ENCODE peak calls at places on chromosomes 7 and 10, in four cellular contexts. One of them, this sample, is unnamed.
A peak's percentile ranks its signal among the peaks of the same experiment; 100 is the strongest.

GRCh38 chr10:62374862-62375710 is 917 bp downstream of the ZNF365 start:
- DNase-seq in lung: no peak
- DNase-seq in prostate gland: no peak
- DNase-seq in fibroblast of lung: peak; percentile 43
- DNase-seq in this sample: no peak

GRCh38 chr10:24727811-24728210 is 4.1 kb upstream of the ARHGAP21 start:
- DNase-seq in lung: no peak
- DNase-seq in prostate gland: no peak
- DNase-seq in fibroblast of lung: no peak
- DNase-seq in this sample: no peak

GRCh38 chr7:92873776-92874175 is 37.4 kb upstream of the CDK6 start:
- DNase-seq in lung: no peak
- DNase-seq in prostate gland: no peak
- DNase-seq in fibroblast of lung: peak; percentile 95
- DNase-seq in this sample: no peak

GRCh38 chr10:109987413-109987812 is 20.4 kb upstream of the ADD3 start:
- DNase-seq in lung: no peak
- DNase-seq in prostate gland: no peak
- DNase-seq in fibroblast of lung: peak; percentile 94
- DNase-seq in this sample: no peak

GRCh38 chr7:56063882-56064625 is at the start of gene SUMF2:
- DNase-seq in lung: peak; percentile 89
- DNase-seq in prostate gland: peak; percentile 89
- DNase-seq in fibroblast of lung: peak; percentile 81
- DNase-seq in this sample: peak; percentile 93

GRCh38 chr7:86991093-86991769 is 68.2 kb downstream of the ELAPOR2 start:
- DNase-seq in lung: no peak
- DNase-seq in prostate gland: no peak
- DNase-seq in fibroblast of lung: no peak
- DNase-seq in this sample: no peak

GRCh38 chr10:33126118-33126517 is 168.1 kb upstream of the ITGB1 start:
- DNase-seq in lung: no peak
- DNase-seq in prostate gland: peak; percentile 13
- DNase-seq in fibroblast of lung: peak; percentile 69
- DNase-seq in this sample: no peak

GRCh38 chr7:81645435-81645834 is 124.4 kb downstream of the HGF start:
- DNase-seq in lung: no peak
- DNase-seq in prostate gland: no peak
- DNase-seq in fibroblast of lung: no peak
- DNase-seq in this sample: no peak

GRCh38 chr7:55623617-55624016 is 51.3 kb upstream of the VOPP1 start:
- DNase-seq in lung: no peak
- DNase-seq in prostate gland: no peak
- DNase-seq in fibroblast of lung: no peak
- DNase-seq in this sample: no peak

GRCh38 chr7:84841809-84842208 is 345.0 kb downstream of the SEMA3D start:
- DNase-seq in lung: no peak
- DNase-seq in prostate gland: no peak
- DNase-seq in fibroblast of lung: peak; percentile 39
- DNase-seq in this sample: no peak

GRCh38 chr7:129872054-129872453 is 80.7 kb downstream of the UBE2H start:
- DNase-seq in lung: no peak
- DNase-seq in prostate gland: no peak
- DNase-seq in fibroblast of lung: no peak
- DNase-seq in this sample: no peak

GRCh38 chr7:801940-802364 is 30.3 kb upstream of the SUN1 start:
- DNase-seq in lung: peak; percentile 90
- DNase-seq in prostate gland: no peak
- DNase-seq in fibroblast of lung: no peak
- DNase-seq in this sample: peak; percentile 55

GRCh38 chr10:121891103-121891502 is 36.7 kb downstream of the ATE1 start:
- DNase-seq in lung: no peak
- DNase-seq in prostate gland: no peak
- DNase-seq in fibroblast of lung: no peak
- DNase-seq in this sample: no peak

GRCh38 chr7:155947051-155947450 is 134.8 kb upstream of the SHH start:
- DNase-seq in lung: no peak
- DNase-seq in prostate gland: no peak
- DNase-seq in fibroblast of lung: peak; percentile 82
- DNase-seq in this sample: no peak

GRCh38 chr10:50152792-50153272 is 85.1 kb downstream of the WASHC2A start:
- DNase-seq in lung: peak; percentile 29
- DNase-seq in prostate gland: peak; percentile 9
- DNase-seq in fibroblast of lung: no peak
- DNase-seq in this sample: peak; percentile 52
- H3K4me3 ChIP-seq in lung: no peak overlapping the region
- H3K4me3 ChIP-seq in prostate gland: no peak overlapping the region
- H3K4me3 ChIP-seq in fibroblast of lung: peak overlapping the region; percentile 10
- H3K4me3 ChIP-seq in this sample: no peak overlapping the region

GRCh38 chr7:108456845-108457540 is 757 bp upstream of the NRCAM start:
- DNase-seq in lung: no peak
- DNase-seq in prostate gland: no peak
- DNase-seq in fibroblast of lung: no peak
- DNase-seq in this sample: no peak
- H3K4me3 ChIP-seq in lung: no peak overlapping the region
- H3K4me3 ChIP-seq in prostate gland: peak overlapping the region; percentile 46
- H3K4me3 ChIP-seq in fibroblast of lung: no peak overlapping the region
- H3K4me3 ChIP-seq in this sample: no peak overlapping the region

GRCh38 chr7:29274156-29275017 is 79.8 kb downstream of the CHN2 start:
- DNase-seq in lung: no peak
- DNase-seq in prostate gland: no peak
- DNase-seq in fibroblast of lung: peak; percentile 59
- DNase-seq in this sample: no peak

GRCh38 chr7:29275018-29275318 is 80.4 kb downstream of the CHN2 start:
- DNase-seq in lung: no peak
- DNase-seq in prostate gland: no peak
- DNase-seq in fibroblast of lung: no peak
- DNase-seq in this sample: no peak

GRCh38 chr7:29270579-29270978 is 76.0 kb downstream of the CHN2 start:
- DNase-seq in lung: no peak
- DNase-seq in prostate gland: no peak
- DNase-seq in fibroblast of lung: peak; percentile 79
- DNase-seq in this sample: no peak

GRCh38 chr7:29269941-29270340 is 75.4 kb downstream of the CHN2 start:
- DNase-seq in lung: no peak
- DNase-seq in prostate gland: no peak
- DNase-seq in fibroblast of lung: no peak
- DNase-seq in this sample: no peak

GRCh38 chr7:29270979-29271658 is 76.5 kb downstream of the CHN2 start:
- DNase-seq in lung: no peak
- DNase-seq in prostate gland: no peak
- DNase-seq in fibroblast of lung: peak; percentile 69
- DNase-seq in this sample: no peak
- H3K4me3 ChIP-seq in lung: no peak overlapping the region
- H3K4me3 ChIP-seq in prostate gland: no peak overlapping the region
- H3K4me3 ChIP-seq in fibroblast of lung: no peak overlapping the region
- H3K4me3 ChIP-seq in this sample: no peak overlapping the region

DNA sequence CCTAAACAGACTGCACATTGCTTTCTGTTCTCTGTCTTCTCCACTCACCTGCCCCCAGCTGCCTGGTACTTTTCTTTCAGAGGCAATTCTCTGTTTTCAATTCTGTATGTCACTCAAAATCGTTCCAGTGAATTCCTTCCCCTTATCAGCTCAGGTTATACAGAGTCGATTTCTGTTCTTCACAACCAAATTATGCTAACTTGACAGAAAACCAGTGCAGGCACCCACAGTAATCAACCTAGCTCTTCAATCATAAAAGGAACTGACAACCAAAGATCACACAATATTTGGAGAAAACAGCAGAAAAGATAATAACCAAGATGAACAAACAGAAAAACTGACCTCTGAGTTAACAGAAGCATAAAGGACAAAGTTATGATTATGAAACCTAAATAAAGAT is 303.3 kb upstream of the PHYHIPL start:
- DNase-seq in lung: no peak
- DNase-seq in prostate gland: no peak
- DNase-seq in fibroblast of lung: no peak
- DNase-seq in this sample: no peak
- H3K4me3 ChIP-seq in lung: no peak overlapping the region
- H3K4me3 ChIP-seq in prostate gland: no peak overlapping the region
- H3K4me3 ChIP-seq in fibroblast of lung: no peak overlapping the region
- H3K4me3 ChIP-seq in this sample: no peak overlapping the region

GRCh38 chr10:74332398-74332797 is 181.4 kb downstream of the ADK start:
- DNase-seq in lung: no peak
- DNase-seq in prostate gland: no peak
- DNase-seq in fibroblast of lung: peak; percentile 20
- DNase-seq in this sample: no peak

GRCh38 chr10:74334221-74334620 is 183.2 kb downstream of the ADK start:
- DNase-seq in lung: no peak
- DNase-seq in prostate gland: no peak
- DNase-seq in fibroblast of lung: no peak
- DNase-seq in this sample: no peak

GRCh38 chr10:74333174-74333573 is 182.2 kb downstream of the ADK start:
- DNase-seq in lung: no peak
- DNase-seq in prostate gland: no peak
- DNase-seq in fibroblast of lung: peak; percentile 79
- DNase-seq in this sample: no peak

GRCh38 chr10:74337330-74338016 is 186.5 kb downstream of the ADK start:
- DNase-seq in lung: no peak
- DNase-seq in prostate gland: no peak
- DNase-seq in fibroblast of lung: peak; percentile 22
- DNase-seq in this sample: no peak
- H3K4me3 ChIP-seq in lung: no peak overlapping the region
- H3K4me3 ChIP-seq in prostate gland: no peak overlapping the region
- H3K4me3 ChIP-seq in fibroblast of lung: no peak overlapping the region
- H3K4me3 ChIP-seq in this sample: no peak overlapping the region

DNA sequence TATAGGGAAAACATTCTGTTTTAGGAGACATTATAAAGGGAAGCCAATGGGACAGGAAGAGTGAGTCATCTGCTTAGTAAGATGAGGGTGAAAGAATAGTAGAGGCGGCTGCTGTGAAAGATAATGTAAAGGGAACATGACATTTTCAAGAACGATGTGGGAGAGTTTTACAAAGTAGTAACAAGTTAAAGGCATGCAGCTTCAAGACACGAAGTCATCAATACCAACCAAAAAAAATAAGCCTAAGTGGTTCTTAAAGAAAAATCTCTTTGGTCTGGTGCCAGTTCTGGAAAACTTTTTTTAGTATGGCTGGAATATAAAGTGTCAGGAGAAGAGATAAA is 6.1 kb downstream of the GSTO1 start:
- DNase-seq in lung: no peak
- DNase-seq in prostate gland: no peak
- DNase-seq in fibroblast of lung: peak; percentile 72
- DNase-seq in this sample: no peak
- H3K4me3 ChIP-seq in lung: no peak overlapping the region
- H3K4me3 ChIP-seq in prostate gland: no peak overlapping the region
- H3K4me3 ChIP-seq in fibroblast of lung: no peak overlapping the region
- H3K4me3 ChIP-seq in this sample: no peak overlapping the region

DNA sequence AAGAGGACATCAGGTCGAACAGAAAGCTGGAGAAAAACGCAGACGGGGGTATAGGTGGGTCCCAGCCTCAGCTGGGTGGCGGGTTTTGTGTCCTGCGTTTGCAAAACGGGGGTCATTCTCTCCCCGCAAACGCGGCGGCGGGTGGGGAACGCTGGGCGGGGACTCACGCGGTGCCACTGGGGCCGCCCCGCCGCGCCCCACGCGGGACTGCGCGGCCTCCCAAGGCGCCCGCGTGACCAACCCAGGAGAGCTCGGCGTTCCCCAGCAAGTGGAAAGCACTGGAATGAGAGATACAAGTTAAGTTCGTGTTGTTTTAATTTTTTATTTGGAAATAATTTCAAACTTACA is 851 bp upstream of the VIPR2 start:
- DNase-seq in lung: no peak
- DNase-seq in prostate gland: no peak
- DNase-seq in fibroblast of lung: no peak
- DNase-seq in this sample: no peak
- H3K4me3 ChIP-seq in lung: no peak overlapping the region
- H3K4me3 ChIP-seq in prostate gland: peak overlapping the region; percentile 57
- H3K4me3 ChIP-seq in fibroblast of lung: no peak overlapping the region
- H3K4me3 ChIP-seq in this sample: no peak overlapping the region

This sample was measured in right lobe of liver.